ENCODE peak calls at places on chromosomes 4 and X, in seven cellular contexts. U, D, F, Q, W, C and R are unnamed samples.

GRCh38 chrX:94288325-94288724 is 614.3 kb downstream of the FAM133A start:
- DNase-seq in D (no peak), Q (no peak), W (no peak), F (no peak), C (no peak), U (no peak), R (no peak)

GRCh38 chr4:119136541-119136940 is 909 bp downstream of the MYOZ2 start:
- DNase-seq in D (no peak), Q (no peak), W (no peak), F (no peak), C (peak; percentile 58), U (no peak), R (no peak)

GRCh38 chr4:71113294-71113693 is 119.8 kb downstream of the DCK start:
- DNase-seq in C (no peak), Q (no peak), U (no peak), F (no peak), W (no peak), D (no peak), R (no peak)

GRCh38 chrX:130165181-130165702 is 399 bp downstream of the AIFM1 start:
- DNase-seq in U (no peak), Q (no peak), F (no peak), W (no peak), C (peak; percentile 61), D (no peak), R (no peak)

GRCh38 chrX:47690175-47690574 is 31.2 kb upstream of the UXT start:
- DNase-seq in D (peak; percentile 54), C (peak; percentile 7), U (no peak), Q (no peak), W (no peak), F (no peak), R (no peak)

GRCh38 chr4:140154572-140154891 is 548 bp upstream of the MAML3 start:
- DNase-seq in Q (no peak), D (no peak), U (no peak), C (no peak), W (no peak), F (no peak), R (no peak)

GRCh38 chrX:13131511-13132137 is 87.2 kb upstream of the FAM9C start:
- DNase-seq in F (peak; percentile 42), C (peak; percentile 53), Q (no peak), U (no peak), W (no peak), D (no peak), R (no peak)

GRCh38 chr4:102759835-102760644 is 728 bp downstream of the MANBA start:
- DNase-seq in Q (peak; percentile 21), D (no peak), F (no peak), W (no peak), U (no peak), C (peak; percentile 67), R (peak; percentile 56)

GRCh38 chr4:2823301-2823670 is 20.4 kb upstream of the ADD1 start:
- DNase-seq in D (no peak), Q (no peak), U (peak; percentile 10), W (no peak), F (peak; percentile 45), C (no peak), R (no peak)

GRCh38 chr4:145541266-145541770 is 59.7 kb downstream of the SMAD1 start:
- DNase-seq in W (no peak), Q (no peak), D (no peak), F (no peak), U (no peak), C (no peak), R (no peak)

GRCh38 chrX:118872102-118872566 is 48.5 kb downstream of the ZCCHC12 start:
- DNase-seq in C (no peak), D (no peak), U (no peak), W (no peak), Q (no peak), F (no peak), R (no peak)

GRCh38 chrX:118189628-118190027 is 73.0 kb upstream of the KLHL13 start:
- DNase-seq in F (no peak), C (no peak), U (no peak), Q (no peak), D (no peak), W (no peak), R (no peak)

GRCh38 chr4:157048248-157048647 is 27.7 kb upstream of the GLRB start:
- DNase-seq in W (no peak), U (peak; percentile 32), F (no peak), Q (no peak), C (peak; percentile 93), D (no peak), R (peak; percentile 11)

GRCh38 chr4:150264595-150265141 is 186.4 kb downstream of the DCLK2 start:
- DNase-seq in D (no peak), C (no peak), U (no peak), W (no peak), Q (no peak), F (no peak), R (no peak)

GRCh38 chrX:133495464-133496391 is 80.4 kb upstream of the GPC4 start:
- DNase-seq in C (peak; percentile 64), D (no peak), Q (no peak), F (no peak), U (peak; percentile 64), W (no peak), R (peak; percentile 67)

GRCh38 chr4:176883681-176884418 is 91.1 kb upstream of the VEGFC start:
- DNase-seq in W (no peak), C (peak; percentile 31), Q (peak; percentile 8), F (no peak), D (no peak), U (no peak), R (peak; percentile 95)

GRCh38 chr4:42671431-42672194 is 14.7 kb upstream of the ATP8A1 start:
- DNase-seq in Q (no peak), F (no peak), D (no peak), U (no peak), C (no peak), W (no peak), R (no peak)

GRCh38 chr4:139872274-139872673 is 206.7 kb downstream of the MGST2 start:
- DNase-seq in Q (no peak), F (no peak), C (peak; percentile 89), D (no peak), U (no peak), W (no peak), R (peak; percentile 94)

GRCh38 chrX:57573754-57574153 is 18.1 kb upstream of the ZXDB start:
- DNase-seq in U (no peak), D (no peak), Q (no peak), F (no peak), C (no peak), W (no peak), R (no peak)

GRCh38 chr4:189092596-189092995 is 848.1 kb upstream of the FRG1 start:
- DNase-seq in Q (no peak), D (no peak), C (no peak), U (no peak), F (no peak), W (no peak), R (peak; percentile 7)

GRCh38 chr4:86960557-86960959 is 25.7 kb downstream of the AFF1 start:
- DNase-seq in W (no peak), C (peak; percentile 53), U (no peak), F (no peak), Q (no peak), D (no peak), R (no peak)
- H3K4me3 ChIP-seq in W (no peak overlapping the region), C (no peak overlapping the region), U (no peak overlapping the region), F (no peak overlapping the region), Q (no peak overlapping the region), D (no peak overlapping the region), R (no peak overlapping the region)

DNA sequence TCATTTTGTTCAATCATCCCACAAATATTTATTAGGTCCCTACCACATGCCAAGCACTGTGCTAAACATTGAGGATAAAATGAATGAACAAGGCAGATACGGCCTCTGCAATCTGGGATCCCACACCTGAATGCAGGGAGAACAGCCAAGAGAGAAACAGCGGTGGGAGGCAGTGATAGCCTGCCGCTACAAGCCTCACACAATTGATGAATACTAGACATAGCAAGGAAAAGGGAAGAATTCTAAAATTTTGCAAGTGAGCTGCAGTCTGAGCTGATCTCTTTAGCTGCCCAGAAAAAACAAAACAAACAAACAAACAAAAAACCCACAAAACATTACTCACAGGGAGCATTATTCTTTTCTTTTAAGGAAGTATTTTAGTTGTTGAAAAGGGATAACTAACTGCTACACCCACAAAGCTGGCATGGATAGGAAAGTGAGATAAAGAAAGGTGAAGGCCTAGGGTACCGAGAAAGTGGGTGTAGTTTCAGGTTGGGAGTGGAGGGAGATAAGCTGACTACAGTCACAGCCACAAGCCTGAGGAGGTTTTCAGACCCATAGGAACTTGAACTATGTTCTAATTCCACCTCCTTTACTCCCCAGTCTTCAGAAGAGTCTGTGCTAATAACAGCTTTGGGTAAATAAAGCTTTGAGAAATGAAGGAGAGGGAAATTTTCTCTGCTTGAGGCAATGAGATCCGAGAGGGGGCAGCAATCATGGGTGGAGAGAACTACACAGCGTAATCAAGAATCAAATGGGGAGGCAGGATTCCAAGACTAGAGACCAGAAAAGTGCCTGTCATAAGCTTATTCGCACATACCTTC is 85.4 kb downstream of the SH3RF1 start:
- DNase-seq in C (peak; percentile 25), W (no peak), U (no peak), D (no peak), Q (no peak), F (no peak), R (no peak)
- TF ChIP-seq CTCF in C (peak; percentile 17), W (no peak), U (no peak), D (no peak), Q (peak; percentile 21), F (no peak), R (peak; percentile 14)

GRCh38 chr4:63553123-63553522 is 856.1 kb downstream of the TECRL start:
- DNase-seq in Q (no peak), U (no peak), F (no peak), C (no peak), W (no peak), D (no peak), R (no peak)

GRCh38 chr4:63558709-63559108 is 850.5 kb downstream of the TECRL start:
- DNase-seq in C (no peak), F (no peak), W (no peak), Q (no peak), D (no peak), U (no peak), R (no peak)

DNA sequence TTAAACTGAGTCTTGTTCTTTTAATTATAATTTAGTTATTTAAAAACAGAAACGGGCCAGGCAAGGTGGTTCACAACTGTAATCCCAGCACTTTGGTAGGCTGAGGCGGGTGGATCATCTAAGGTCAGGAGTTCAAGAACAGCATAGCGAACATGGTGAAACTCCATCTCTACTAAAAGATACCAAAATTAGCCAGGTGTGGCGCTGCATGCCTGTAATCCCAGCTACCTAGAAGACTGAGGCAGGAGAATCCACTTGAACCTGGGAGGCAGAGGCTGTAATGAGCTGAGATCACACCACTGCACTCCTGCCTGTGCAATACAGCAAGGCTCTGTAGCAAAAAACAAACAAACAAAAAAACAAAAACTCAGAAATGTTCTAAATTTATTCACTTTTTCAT is 852.9 kb downstream of the TECRL start:
- DNase-seq in F (no peak), U (no peak), C (no peak), W (no peak), Q (no peak), D (no peak), R (no peak)
- H3K4me3 ChIP-seq in F (no peak overlapping the region), U (no peak overlapping the region), C (no peak overlapping the region), W (no peak overlapping the region), Q (no peak overlapping the region), D (no peak overlapping the region), R (no peak overlapping the region)

DNA sequence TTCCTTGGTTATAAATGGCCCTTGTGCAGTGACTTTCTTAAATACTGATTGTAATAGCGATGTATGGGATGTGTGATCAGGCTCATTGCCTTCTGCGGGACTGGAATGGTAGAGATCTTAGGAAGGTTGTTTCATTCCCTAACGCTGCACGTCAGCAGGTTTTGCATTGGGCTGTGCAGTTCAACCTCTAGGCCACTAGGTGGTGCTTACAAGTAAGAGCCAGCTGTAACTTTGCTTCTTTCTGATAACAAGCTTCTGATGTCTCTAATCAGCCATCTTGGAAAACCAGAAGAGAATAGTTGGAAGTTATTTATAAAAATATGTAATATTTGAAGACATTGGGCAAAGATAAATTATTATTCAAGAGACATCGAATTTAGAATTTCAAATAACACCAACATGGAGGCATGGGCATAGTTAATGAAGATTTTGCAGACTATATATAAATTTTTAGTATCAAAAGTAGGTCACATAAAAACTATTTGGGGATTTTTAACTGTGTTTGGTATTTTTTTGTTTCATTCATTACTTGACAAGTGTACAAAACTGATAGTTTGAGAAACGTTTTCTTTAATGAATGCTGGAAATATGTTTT is 339.7 kb upstream of the PCDH7 start:
- DNase-seq in W (no peak), D (no peak), U (no peak), Q (peak; percentile 2), C (peak; percentile 81), F (no peak), R (peak; percentile 72)
- TF ChIP-seq CTCF in W (peak; percentile 18), D (no peak), U (peak; percentile 23), Q (peak; percentile 21), C (peak; percentile 94), F (peak; percentile 66), R (peak; percentile 93)